ENCODE peak calls at places on chromosomes 12 and 14, in five cellular contexts. S is progenitor cell of endocrine pancreas; F is EL; K is NK-92 treated with Interleukin-12 subunit alpha and Interleukin-12 subunit beta, amount 100 ng/mL, for 24 hours; L is lung. M is an unnamed sample.

GRCh38 chr12:89756638-89757321 is 48.1 kb upstream of the ATP2B1 start:
- DNase-seq in S (no peak), F (peak), K (peak), L (no peak), M (no peak)

GRCh38 chr12:6390084-6390799 is 6.3 kb downstream of the LTBR start:
- DNase-seq in S (no peak), F (no peak), K (no peak), L (no peak), M (no peak)

GRCh38 chr12:109606261-109607028 is 32.9 kb downstream of the MVK start:
- DNase-seq in S (peak), F (no peak), K (no peak), L (no peak), M (peak)

GRCh38 chr12:6943387-6943718 is 263 bp upstream of the RNU7-1 start:
- DNase-seq in S (peak), F (peak), K (no peak), L (peak), M (peak)

GRCh38 chr12:27614386-27614785 is 81.9 kb upstream of the REP15 start:
- DNase-seq in S (no peak), F (no peak), K (no peak), L (no peak), M (no peak)

GRCh38 chr12:905273-906076 is 44.0 kb downstream of the RAD52 start:
- DNase-seq in S (no peak), F (no peak), K (no peak), L (no peak), M (no peak)

GRCh38 chr12:54428050-54429013 is 9.3 kb upstream of the ITGA5 start:
- DNase-seq in S (no peak), F (peak), K (no peak), L (no peak), M (no peak)

GRCh38 chr14:49497725-49498348 is 88.3 kb downstream of the RPS29 start:
- DNase-seq in S (no peak), F (peak), K (peak), L (no peak), M (peak)

GRCh38 chr14:91318911-91319310 is 74.4 kb upstream of the GPR68 start:
- DNase-seq in S (no peak), F (no peak), K (no peak), L (no peak), M (no peak)

GRCh38 chr12:10226740-10227139 is 14.1 kb downstream of the GABARAPL1 start:
- DNase-seq in S (no peak), F (no peak), K (no peak), L (no peak), M (no peak)

GRCh38 chr12:106981781-106982180 is 5.2 kb downstream of the MTERF2 start:
- DNase-seq in S (no peak), F (no peak), K (no peak), L (no peak), M (no peak)

GRCh38 chr12:57896437-57897201 is 44.7 kb upstream of the ATP23 start:
- DNase-seq in S (peak), F (peak), K (no peak), L (peak), M (peak)

GRCh38 chr12:115191342-115191741 is 507.4 kb upstream of the TBX3 start:
- DNase-seq in S (no peak), F (no peak), K (no peak), L (no peak), M (no peak)

GRCh38 chr14:55512421-55512820 is 67.6 kb upstream of the KTN1 start:
- DNase-seq in S (no peak), F (peak), K (no peak), L (no peak), M (no peak)

GRCh38 chr12:94686834-94687628 is 36.7 kb upstream of the TMCC3 start:
- DNase-seq in S (no peak), F (no peak), K (no peak), L (no peak), M (no peak)

GRCh38 chr12:38886064-38886463 is 19.3 kb downstream of the CPNE8 start:
- DNase-seq in S (no peak), F (no peak), K (no peak), L (no peak), M (no peak)